ENCODE peak calls at places on chromosome 16, in nine cellular contexts. One of them, this sample, is unnamed.

GRCh38 chr16:56357765-56358322 is 67.5 kb downstream of the AMFR start:
- DNase-seq in stimulated activated CD8-positive, alpha-beta memory T cell treated with anti-CD3 and anti-CD28 coated beads, Interleukin-4, amount 100 ng/mL, for 1 hour: no peak
- DNase-seq in stimulated activated CD4-positive, alpha-beta T cell treated with anti-CD3 and anti-CD28 coated beads, TNF-alpha, amount 100 ng/mL, for 24 hours: no peak
- DNase-seq in MV-4-11: no peak
- DNase-seq in fibroblast of the conjunctiva: no peak
- DNase-seq in A172: no peak
- DNase-seq in sciatic nerve: peak
- DNase-seq in HEK293T: no peak
- DNase-seq in HuH-7: no peak
- DNase-seq in this sample: peak

GRCh38 chr16:50967827-50968612 is 183.1 kb downstream of the SALL1 start:
- DNase-seq in A172: no peak
- DNase-seq in HEK293T: no peak
- DNase-seq in HuH-7: no peak
- DNase-seq in MV-4-11: no peak
- DNase-seq in stimulated activated CD8-positive, alpha-beta memory T cell treated with anti-CD3 and anti-CD28 coated beads, Interleukin-4, amount 100 ng/mL, for 1 hour: no peak
- DNase-seq in sciatic nerve: no peak
- DNase-seq in fibroblast of the conjunctiva: no peak
- DNase-seq in stimulated activated CD4-positive, alpha-beta T cell treated with anti-CD3 and anti-CD28 coated beads, TNF-alpha, amount 100 ng/mL, for 24 hours: no peak
- DNase-seq in this sample: no peak

GRCh38 chr16:50428116-50428515 is 59.3 kb upstream of the BRD7 start:
- DNase-seq in sciatic nerve: no peak
- DNase-seq in A172: peak
- DNase-seq in stimulated activated CD4-positive, alpha-beta T cell treated with anti-CD3 and anti-CD28 coated beads, TNF-alpha, amount 100 ng/mL, for 24 hours: no peak
- DNase-seq in HuH-7: no peak
- DNase-seq in MV-4-11: no peak
- DNase-seq in fibroblast of the conjunctiva: no peak
- DNase-seq in HEK293T: no peak
- DNase-seq in stimulated activated CD8-positive, alpha-beta memory T cell treated with anti-CD3 and anti-CD28 coated beads, Interleukin-4, amount 100 ng/mL, for 1 hour: no peak
- DNase-seq in this sample: no peak

GRCh38 chr16:76182092-76182635 is 95.0 kb upstream of the CNTNAP4 start:
- DNase-seq in A172: no peak
- DNase-seq in HuH-7: no peak
- DNase-seq in MV-4-11: peak
- DNase-seq in stimulated activated CD8-positive, alpha-beta memory T cell treated with anti-CD3 and anti-CD28 coated beads, Interleukin-4, amount 100 ng/mL, for 1 hour: no peak
- DNase-seq in fibroblast of the conjunctiva: no peak
- DNase-seq in sciatic nerve: no peak
- DNase-seq in stimulated activated CD4-positive, alpha-beta T cell treated with anti-CD3 and anti-CD28 coated beads, TNF-alpha, amount 100 ng/mL, for 24 hours: no peak
- DNase-seq in HEK293T: no peak
- DNase-seq in this sample: no peak

GRCh38 chr16:11612110-11612981 is 25.6 kb upstream of the LITAF start:
- DNase-seq in stimulated activated CD8-positive, alpha-beta memory T cell treated with anti-CD3 and anti-CD28 coated beads, Interleukin-4, amount 100 ng/mL, for 1 hour: no peak
- DNase-seq in HuH-7: peak
- DNase-seq in MV-4-11: peak
- DNase-seq in stimulated activated CD4-positive, alpha-beta T cell treated with anti-CD3 and anti-CD28 coated beads, TNF-alpha, amount 100 ng/mL, for 24 hours: no peak
- DNase-seq in sciatic nerve: no peak
- DNase-seq in A172: peak
- DNase-seq in fibroblast of the conjunctiva: no peak
- DNase-seq in HEK293T: no peak
- DNase-seq in this sample: peak

GRCh38 chr16:51050379-51050710 is 100.7 kb downstream of the SALL1 start:
- DNase-seq in fibroblast of the conjunctiva: no peak
- DNase-seq in HEK293T: no peak
- DNase-seq in stimulated activated CD4-positive, alpha-beta T cell treated with anti-CD3 and anti-CD28 coated beads, TNF-alpha, amount 100 ng/mL, for 24 hours: no peak
- DNase-seq in MV-4-11: no peak
- DNase-seq in A172: no peak
- DNase-seq in HuH-7: peak
- DNase-seq in sciatic nerve: no peak
- DNase-seq in stimulated activated CD8-positive, alpha-beta memory T cell treated with anti-CD3 and anti-CD28 coated beads, Interleukin-4, amount 100 ng/mL, for 1 hour: no peak
- DNase-seq in this sample: no peak

GRCh38 chr16:9323170-9323569 is 231.7 kb downstream of the HAPSTR1 start:
- DNase-seq in stimulated activated CD8-positive, alpha-beta memory T cell treated with anti-CD3 and anti-CD28 coated beads, Interleukin-4, amount 100 ng/mL, for 1 hour: no peak
- DNase-seq in A172: no peak
- DNase-seq in stimulated activated CD4-positive, alpha-beta T cell treated with anti-CD3 and anti-CD28 coated beads, TNF-alpha, amount 100 ng/mL, for 24 hours: no peak
- DNase-seq in HuH-7: no peak
- DNase-seq in sciatic nerve: no peak
- DNase-seq in MV-4-11: peak
- DNase-seq in fibroblast of the conjunctiva: no peak
- DNase-seq in HEK293T: no peak
- DNase-seq in this sample: no peak

GRCh38 chr16:87435399-87436224 is 43.5 kb downstream of the MAP1LC3B start:
- DNase-seq in fibroblast of the conjunctiva: no peak
- DNase-seq in HuH-7: no peak
- DNase-seq in sciatic nerve: no peak
- DNase-seq in MV-4-11: no peak
- DNase-seq in stimulated activated CD4-positive, alpha-beta T cell treated with anti-CD3 and anti-CD28 coated beads, TNF-alpha, amount 100 ng/mL, for 24 hours: no peak
- DNase-seq in stimulated activated CD8-positive, alpha-beta memory T cell treated with anti-CD3 and anti-CD28 coated beads, Interleukin-4, amount 100 ng/mL, for 1 hour: no peak
- DNase-seq in HEK293T: no peak
- DNase-seq in A172: peak
- DNase-seq in this sample: no peak

GRCh38 chr16:83744521-83744981 is 63.2 kb upstream of the HSBP1 start:
- DNase-seq in stimulated activated CD8-positive, alpha-beta memory T cell treated with anti-CD3 and anti-CD28 coated beads, Interleukin-4, amount 100 ng/mL, for 1 hour: no peak
- DNase-seq in HEK293T: no peak
- DNase-seq in A172: peak
- DNase-seq in HuH-7: no peak
- DNase-seq in sciatic nerve: peak
- DNase-seq in fibroblast of the conjunctiva: no peak
- DNase-seq in stimulated activated CD4-positive, alpha-beta T cell treated with anti-CD3 and anti-CD28 coated beads, TNF-alpha, amount 100 ng/mL, for 24 hours: no peak
- DNase-seq in MV-4-11: peak
- DNase-seq in this sample: no peak

GRCh38 chr16:57866529-57866918 is 64.2 kb upstream of the KIFC3 start:
- DNase-seq in A172: no peak
- DNase-seq in sciatic nerve: no peak
- DNase-seq in MV-4-11: no peak
- DNase-seq in fibroblast of the conjunctiva: no peak
- DNase-seq in HuH-7: no peak
- DNase-seq in stimulated activated CD8-positive, alpha-beta memory T cell treated with anti-CD3 and anti-CD28 coated beads, Interleukin-4, amount 100 ng/mL, for 1 hour: no peak
- DNase-seq in stimulated activated CD4-positive, alpha-beta T cell treated with anti-CD3 and anti-CD28 coated beads, TNF-alpha, amount 100 ng/mL, for 24 hours: no peak
- DNase-seq in HEK293T: no peak
- DNase-seq in this sample: no peak

GRCh38 chr16:75566889-75567255 is 693 bp downstream of the GABARAPL2 start:
- DNase-seq in stimulated activated CD4-positive, alpha-beta T cell treated with anti-CD3 and anti-CD28 coated beads, TNF-alpha, amount 100 ng/mL, for 24 hours: no peak
- DNase-seq in A172: no peak
- DNase-seq in sciatic nerve: no peak
- DNase-seq in MV-4-11: no peak
- DNase-seq in stimulated activated CD8-positive, alpha-beta memory T cell treated with anti-CD3 and anti-CD28 coated beads, Interleukin-4, amount 100 ng/mL, for 1 hour: no peak
- DNase-seq in HEK293T: peak
- DNase-seq in fibroblast of the conjunctiva: no peak
- DNase-seq in HuH-7: peak
- DNase-seq in this sample: no peak

GRCh38 chr16:11618107-11618717 is 31.5 kb upstream of the LITAF start:
- DNase-seq in fibroblast of the conjunctiva: no peak
- DNase-seq in stimulated activated CD8-positive, alpha-beta memory T cell treated with anti-CD3 and anti-CD28 coated beads, Interleukin-4, amount 100 ng/mL, for 1 hour: no peak
- DNase-seq in MV-4-11: no peak
- DNase-seq in A172: no peak
- DNase-seq in HEK293T: no peak
- DNase-seq in HuH-7: no peak
- DNase-seq in sciatic nerve: no peak
- DNase-seq in stimulated activated CD4-positive, alpha-beta T cell treated with anti-CD3 and anti-CD28 coated beads, TNF-alpha, amount 100 ng/mL, for 24 hours: no peak
- DNase-seq in this sample: no peak

GRCh38 chr16:4847774-4848587 is 700 bp downstream of the UBN1 start:
- DNase-seq in MV-4-11: peak
- DNase-seq in A172: peak
- DNase-seq in stimulated activated CD8-positive, alpha-beta memory T cell treated with anti-CD3 and anti-CD28 coated beads, Interleukin-4, amount 100 ng/mL, for 1 hour: no peak
- DNase-seq in HuH-7: peak
- DNase-seq in fibroblast of the conjunctiva: peak
- DNase-seq in HEK293T: peak
- DNase-seq in stimulated activated CD4-positive, alpha-beta T cell treated with anti-CD3 and anti-CD28 coated beads, TNF-alpha, amount 100 ng/mL, for 24 hours: peak
- DNase-seq in sciatic nerve: peak
- DNase-seq in this sample: peak

GRCh38 chr16:81790277-81790676 is 11.2 kb downstream of the PLCG2 start:
- DNase-seq in fibroblast of the conjunctiva: no peak
- DNase-seq in HuH-7: no peak
- DNase-seq in stimulated activated CD8-positive, alpha-beta memory T cell treated with anti-CD3 and anti-CD28 coated beads, Interleukin-4, amount 100 ng/mL, for 1 hour: no peak
- DNase-seq in sciatic nerve: no peak
- DNase-seq in stimulated activated CD4-positive, alpha-beta T cell treated with anti-CD3 and anti-CD28 coated beads, TNF-alpha, amount 100 ng/mL, for 24 hours: no peak
- DNase-seq in A172: no peak
- DNase-seq in HEK293T: no peak
- DNase-seq in MV-4-11: no peak
- DNase-seq in this sample: no peak

GRCh38 chr16:84502581-84502980 is 1.9 kb downstream of the MEAK7 start:
- DNase-seq in stimulated activated CD8-positive, alpha-beta memory T cell treated with anti-CD3 and anti-CD28 coated beads, Interleukin-4, amount 100 ng/mL, for 1 hour: no peak
- DNase-seq in sciatic nerve: peak
- DNase-seq in MV-4-11: no peak
- DNase-seq in fibroblast of the conjunctiva: no peak
- DNase-seq in stimulated activated CD4-positive, alpha-beta T cell treated with anti-CD3 and anti-CD28 coated beads, TNF-alpha, amount 100 ng/mL, for 24 hours: no peak
- DNase-seq in HEK293T: no peak
- DNase-seq in HuH-7: no peak
- DNase-seq in A172: no peak
- DNase-seq in this sample: no peak

GRCh38 chr16:85923153-85924021 is 24.4 kb downstream of the IRF8 start:
- DNase-seq in HuH-7: no peak
- DNase-seq in stimulated activated CD8-positive, alpha-beta memory T cell treated with anti-CD3 and anti-CD28 coated beads, Interleukin-4, amount 100 ng/mL, for 1 hour: no peak
- DNase-seq in HEK293T: no peak
- DNase-seq in A172: no peak
- DNase-seq in fibroblast of the conjunctiva: peak
- DNase-seq in sciatic nerve: no peak
- DNase-seq in MV-4-11: peak
- DNase-seq in stimulated activated CD4-positive, alpha-beta T cell treated with anti-CD3 and anti-CD28 coated beads, TNF-alpha, amount 100 ng/mL, for 24 hours: no peak
- DNase-seq in this sample: no peak

GRCh38 chr16:89426736-89427525 is 63.4 kb downstream of the ANKRD11 start:
- DNase-seq in fibroblast of the conjunctiva: no peak
- DNase-seq in stimulated activated CD4-positive, alpha-beta T cell treated with anti-CD3 and anti-CD28 coated beads, TNF-alpha, amount 100 ng/mL, for 24 hours: no peak
- DNase-seq in A172: peak
- DNase-seq in HuH-7: no peak
- DNase-seq in sciatic nerve: no peak
- DNase-seq in HEK293T: no peak
- DNase-seq in stimulated activated CD8-positive, alpha-beta memory T cell treated with anti-CD3 and anti-CD28 coated beads, Interleukin-4, amount 100 ng/mL, for 1 hour: no peak
- DNase-seq in MV-4-11: no peak
- DNase-seq in this sample: no peak

GRCh38 chr16:64206877-64207276 is 915.0 kb downstream of the CDH11 start:
- DNase-seq in HuH-7: no peak
- DNase-seq in A172: no peak
- DNase-seq in stimulated activated CD4-positive, alpha-beta T cell treated with anti-CD3 and anti-CD28 coated beads, TNF-alpha, amount 100 ng/mL, for 24 hours: no peak
- DNase-seq in HEK293T: no peak
- DNase-seq in fibroblast of the conjunctiva: no peak
- DNase-seq in sciatic nerve: no peak
- DNase-seq in stimulated activated CD8-positive, alpha-beta memory T cell treated with anti-CD3 and anti-CD28 coated beads, Interleukin-4, amount 100 ng/mL, for 1 hour: no peak
- DNase-seq in MV-4-11: no peak
- DNase-seq in this sample: no peak

GRCh38 chr16:58461056-58461455 is 38.9 kb upstream of the NDRG4 start:
- DNase-seq in sciatic nerve: no peak
- DNase-seq in fibroblast of the conjunctiva: no peak
- DNase-seq in MV-4-11: no peak
- DNase-seq in A172: peak
- DNase-seq in HEK293T: no peak
- DNase-seq in stimulated activated CD4-positive, alpha-beta T cell treated with anti-CD3 and anti-CD28 coated beads, TNF-alpha, amount 100 ng/mL, for 24 hours: no peak
- DNase-seq in HuH-7: no peak
- DNase-seq in stimulated activated CD8-positive, alpha-beta memory T cell treated with anti-CD3 and anti-CD28 coated beads, Interleukin-4, amount 100 ng/mL, for 1 hour: no peak
- DNase-seq in this sample: no peak

GRCh38 chr16:83552193-83552592 is 255.6 kb upstream of the HSBP1 start:
- DNase-seq in MV-4-11: peak
- DNase-seq in stimulated activated CD8-positive, alpha-beta memory T cell treated with anti-CD3 and anti-CD28 coated beads, Interleukin-4, amount 100 ng/mL, for 1 hour: no peak
- DNase-seq in HuH-7: no peak
- DNase-seq in sciatic nerve: no peak
- DNase-seq in A172: peak
- DNase-seq in stimulated activated CD4-positive, alpha-beta T cell treated with anti-CD3 and anti-CD28 coated beads, TNF-alpha, amount 100 ng/mL, for 24 hours: no peak
- DNase-seq in fibroblast of the conjunctiva: no peak
- DNase-seq in HEK293T: no peak
- DNase-seq in this sample: no peak

GRCh38 chr16:86363057-86363490 is 147.3 kb upstream of the FOXF1 start:
- DNase-seq in stimulated activated CD4-positive, alpha-beta T cell treated with anti-CD3 and anti-CD28 coated beads, TNF-alpha, amount 100 ng/mL, for 24 hours: no peak
- DNase-seq in fibroblast of the conjunctiva: peak
- DNase-seq in MV-4-11: no peak
- DNase-seq in A172: peak
- DNase-seq in sciatic nerve: no peak
- DNase-seq in HEK293T: no peak
- DNase-seq in HuH-7: no peak
- DNase-seq in stimulated activated CD8-positive, alpha-beta memory T cell treated with anti-CD3 and anti-CD28 coated beads, Interleukin-4, amount 100 ng/mL, for 1 hour: no peak
- DNase-seq in this sample: no peak

GRCh38 chr16:23976091-23977001 is 140.6 kb downstream of the PRKCB start:
- DNase-seq in stimulated activated CD4-positive, alpha-beta T cell treated with anti-CD3 and anti-CD28 coated beads, TNF-alpha, amount 100 ng/mL, for 24 hours: no peak
- DNase-seq in sciatic nerve: no peak
- DNase-seq in MV-4-11: no peak
- DNase-seq in A172: no peak
- DNase-seq in fibroblast of the conjunctiva: no peak
- DNase-seq in HEK293T: no peak
- DNase-seq in HuH-7: no peak
- DNase-seq in stimulated activated CD8-positive, alpha-beta memory T cell treated with anti-CD3 and anti-CD28 coated beads, Interleukin-4, amount 100 ng/mL, for 1 hour: no peak
- DNase-seq in this sample: no peak

GRCh38 chr16:55126456-55126855 is 195.8 kb downstream of the IRX5 start:
- DNase-seq in stimulated activated CD8-positive, alpha-beta memory T cell treated with anti-CD3 and anti-CD28 coated beads, Interleukin-4, amount 100 ng/mL, for 1 hour: no peak
- DNase-seq in A172: no peak
- DNase-seq in MV-4-11: no peak
- DNase-seq in fibroblast of the conjunctiva: no peak
- DNase-seq in stimulated activated CD4-positive, alpha-beta T cell treated with anti-CD3 and anti-CD28 coated beads, TNF-alpha, amount 100 ng/mL, for 24 hours: no peak
- DNase-seq in HuH-7: no peak
- DNase-seq in sciatic nerve: no peak
- DNase-seq in HEK293T: no peak
- DNase-seq in this sample: no peak

GRCh38 chr16:56776562-56776961 is 46.6 kb downstream of the NUP93 start:
- DNase-seq in fibroblast of the conjunctiva: peak
- DNase-seq in A172: no peak
- DNase-seq in MV-4-11: no peak
- DNase-seq in sciatic nerve: no peak
- DNase-seq in stimulated activated CD4-positive, alpha-beta T cell treated with anti-CD3 and anti-CD28 coated beads, TNF-alpha, amount 100 ng/mL, for 24 hours: no peak
- DNase-seq in stimulated activated CD8-positive, alpha-beta memory T cell treated with anti-CD3 and anti-CD28 coated beads, Interleukin-4, amount 100 ng/mL, for 1 hour: no peak
- DNase-seq in HuH-7: no peak
- DNase-seq in HEK293T: no peak
- DNase-seq in this sample: no peak

GRCh38 chr16:1363501-1364041 is 11.8 kb downstream of the GNPTG start:
- DNase-seq in HuH-7: peak
- DNase-seq in stimulated activated CD4-positive, alpha-beta T cell treated with anti-CD3 and anti-CD28 coated beads, TNF-alpha, amount 100 ng/mL, for 24 hours: peak
- DNase-seq in A172: no peak
- DNase-seq in MV-4-11: peak
- DNase-seq in fibroblast of the conjunctiva: no peak
- DNase-seq in stimulated activated CD8-positive, alpha-beta memory T cell treated with anti-CD3 and anti-CD28 coated beads, Interleukin-4, amount 100 ng/mL, for 1 hour: peak
- DNase-seq in sciatic nerve: no peak
- DNase-seq in HEK293T: peak
- DNase-seq in this sample: peak

GRCh38 chr16:73404001-73404400 is 356.1 kb upstream of the ZFHX3 start:
- DNase-seq in stimulated activated CD4-positive, alpha-beta T cell treated with anti-CD3 and anti-CD28 coated beads, TNF-alpha, amount 100 ng/mL, for 24 hours: no peak
- DNase-seq in HEK293T: no peak
- DNase-seq in stimulated activated CD8-positive, alpha-beta memory T cell treated with anti-CD3 and anti-CD28 coated beads, Interleukin-4, amount 100 ng/mL, for 1 hour: no peak
- DNase-seq in HuH-7: no peak
- DNase-seq in fibroblast of the conjunctiva: no peak
- DNase-seq in MV-4-11: no peak
- DNase-seq in A172: no peak
- DNase-seq in sciatic nerve: no peak
- DNase-seq in this sample: no peak